ENCODE peak calls at places on chromosomes 11 and 22, in ten cellular contexts. One of them, this sample, is unnamed.

GRCh38 chr22:40512426-40513136 is 123.9 kb downstream of the MRTFA start:
- DNase-seq in fibroblast of the aortic adventitia: peak
- DNase-seq in NCI-H69: peak
- DNase-seq in stomach: no peak
- DNase-seq in AG20443: peak
- DNase-seq in erythroblast: no peak
- DNase-seq in bronchial epithelial cell: peak
- DNase-seq in stimulated activated CD4-positive, alpha-beta T cell treated with anti-CD3 and anti-CD28 coated beads, Interleukin-12 subunit alpha, Interleukin-12 subunit beta, amount 100 ng/mL, for 4 hours: no peak
- DNase-seq in heart left ventricle: no peak
- DNase-seq in activated CD8-positive, alpha-beta T cell treated with anti-CD3 and anti-CD28 coated beads for 36 hours: no peak
- DNase-seq in this sample: peak

GRCh38 chr11:123302751-123303195 is 107.7 kb upstream of the CLMP start:
- DNase-seq in bronchial epithelial cell: peak
- DNase-seq in AG20443: peak
- DNase-seq in stimulated activated CD4-positive, alpha-beta T cell treated with anti-CD3 and anti-CD28 coated beads, Interleukin-12 subunit alpha, Interleukin-12 subunit beta, amount 100 ng/mL, for 4 hours: peak
- DNase-seq in erythroblast: no peak
- DNase-seq in fibroblast of the aortic adventitia: peak
- DNase-seq in activated CD8-positive, alpha-beta T cell treated with anti-CD3 and anti-CD28 coated beads for 36 hours: peak
- DNase-seq in stomach: no peak
- DNase-seq in heart left ventricle: no peak
- DNase-seq in NCI-H69: no peak
- DNase-seq in this sample: peak

GRCh38 chr11:128704517-128704916 is 10.6 kb downstream of the FLI1 start:
- DNase-seq in activated CD8-positive, alpha-beta T cell treated with anti-CD3 and anti-CD28 coated beads for 36 hours: no peak
- DNase-seq in AG20443: no peak
- DNase-seq in erythroblast: no peak
- DNase-seq in fibroblast of the aortic adventitia: no peak
- DNase-seq in stimulated activated CD4-positive, alpha-beta T cell treated with anti-CD3 and anti-CD28 coated beads, Interleukin-12 subunit alpha, Interleukin-12 subunit beta, amount 100 ng/mL, for 4 hours: no peak
- DNase-seq in NCI-H69: no peak
- DNase-seq in bronchial epithelial cell: no peak
- DNase-seq in heart left ventricle: no peak
- DNase-seq in stomach: no peak
- DNase-seq in this sample: no peak

GRCh38 chr11:101390539-101390938 is 193.3 kb downstream of the TRPC6 start:
- DNase-seq in erythroblast: no peak
- DNase-seq in activated CD8-positive, alpha-beta T cell treated with anti-CD3 and anti-CD28 coated beads for 36 hours: no peak
- DNase-seq in fibroblast of the aortic adventitia: peak
- DNase-seq in AG20443: peak
- DNase-seq in stimulated activated CD4-positive, alpha-beta T cell treated with anti-CD3 and anti-CD28 coated beads, Interleukin-12 subunit alpha, Interleukin-12 subunit beta, amount 100 ng/mL, for 4 hours: no peak
- DNase-seq in heart left ventricle: no peak
- DNase-seq in bronchial epithelial cell: peak
- DNase-seq in NCI-H69: no peak
- DNase-seq in stomach: no peak
- DNase-seq in this sample: no peak

GRCh38 chr22:42091446-42091764 is 833 bp upstream of the NDUFA6 start:
- DNase-seq in erythroblast: no peak
- DNase-seq in fibroblast of the aortic adventitia: no peak
- DNase-seq in stimulated activated CD4-positive, alpha-beta T cell treated with anti-CD3 and anti-CD28 coated beads, Interleukin-12 subunit alpha, Interleukin-12 subunit beta, amount 100 ng/mL, for 4 hours: no peak
- DNase-seq in AG20443: no peak
- DNase-seq in bronchial epithelial cell: no peak
- DNase-seq in NCI-H69: peak
- DNase-seq in activated CD8-positive, alpha-beta T cell treated with anti-CD3 and anti-CD28 coated beads for 36 hours: peak
- DNase-seq in stomach: no peak
- DNase-seq in heart left ventricle: no peak
- DNase-seq in this sample: no peak

GRCh38 chr22:45441158-45441557 is 27.7 kb downstream of the RIBC2 start:
- DNase-seq in erythroblast: peak
- DNase-seq in heart left ventricle: peak
- DNase-seq in fibroblast of the aortic adventitia: peak
- DNase-seq in bronchial epithelial cell: peak
- DNase-seq in activated CD8-positive, alpha-beta T cell treated with anti-CD3 and anti-CD28 coated beads for 36 hours: peak
- DNase-seq in stomach: peak
- DNase-seq in NCI-H69: peak
- DNase-seq in AG20443: peak
- DNase-seq in stimulated activated CD4-positive, alpha-beta T cell treated with anti-CD3 and anti-CD28 coated beads, Interleukin-12 subunit alpha, Interleukin-12 subunit beta, amount 100 ng/mL, for 4 hours: peak
- DNase-seq in this sample: peak

GRCh38 chr11:98630736-98631135 is 390.0 kb upstream of the CNTN5 start:
- DNase-seq in bronchial epithelial cell: no peak
- DNase-seq in AG20443: no peak
- DNase-seq in NCI-H69: peak
- DNase-seq in stomach: no peak
- DNase-seq in heart left ventricle: no peak
- DNase-seq in activated CD8-positive, alpha-beta T cell treated with anti-CD3 and anti-CD28 coated beads for 36 hours: no peak
- DNase-seq in erythroblast: no peak
- DNase-seq in stimulated activated CD4-positive, alpha-beta T cell treated with anti-CD3 and anti-CD28 coated beads, Interleukin-12 subunit alpha, Interleukin-12 subunit beta, amount 100 ng/mL, for 4 hours: no peak
- DNase-seq in fibroblast of the aortic adventitia: no peak
- DNase-seq in this sample: no peak

GRCh38 chr11:76236092-76237026 is 30.1 kb upstream of the WNT11 start:
- DNase-seq in activated CD8-positive, alpha-beta T cell treated with anti-CD3 and anti-CD28 coated beads for 36 hours: peak
- DNase-seq in stomach: peak
- DNase-seq in heart left ventricle: peak
- DNase-seq in AG20443: peak
- DNase-seq in NCI-H69: peak
- DNase-seq in fibroblast of the aortic adventitia: peak
- DNase-seq in erythroblast: peak
- DNase-seq in stimulated activated CD4-positive, alpha-beta T cell treated with anti-CD3 and anti-CD28 coated beads, Interleukin-12 subunit alpha, Interleukin-12 subunit beta, amount 100 ng/mL, for 4 hours: peak
- DNase-seq in bronchial epithelial cell: peak
- DNase-seq in this sample: peak

GRCh38 chr22:24402460-24403192 is 24.8 kb upstream of the ADORA2A start:
- DNase-seq in erythroblast: no peak
- DNase-seq in NCI-H69: peak
- DNase-seq in heart left ventricle: peak
- DNase-seq in stimulated activated CD4-positive, alpha-beta T cell treated with anti-CD3 and anti-CD28 coated beads, Interleukin-12 subunit alpha, Interleukin-12 subunit beta, amount 100 ng/mL, for 4 hours: no peak
- DNase-seq in activated CD8-positive, alpha-beta T cell treated with anti-CD3 and anti-CD28 coated beads for 36 hours: peak
- DNase-seq in fibroblast of the aortic adventitia: peak
- DNase-seq in stomach: peak
- DNase-seq in bronchial epithelial cell: peak
- DNase-seq in AG20443: peak
- DNase-seq in this sample: peak

GRCh38 chr11:125364085-125364822 is 131.8 kb downstream of the FEZ1 start:
- DNase-seq in activated CD8-positive, alpha-beta T cell treated with anti-CD3 and anti-CD28 coated beads for 36 hours: no peak
- DNase-seq in fibroblast of the aortic adventitia: peak
- DNase-seq in stimulated activated CD4-positive, alpha-beta T cell treated with anti-CD3 and anti-CD28 coated beads, Interleukin-12 subunit alpha, Interleukin-12 subunit beta, amount 100 ng/mL, for 4 hours: no peak
- DNase-seq in AG20443: peak
- DNase-seq in NCI-H69: no peak
- DNase-seq in stomach: no peak
- DNase-seq in bronchial epithelial cell: peak
- DNase-seq in erythroblast: no peak
- DNase-seq in heart left ventricle: no peak
- DNase-seq in this sample: peak

GRCh38 chr22:50605349-50606074 is 4.9 kb downstream of the MAPK8IP2 start:
- DNase-seq in activated CD8-positive, alpha-beta T cell treated with anti-CD3 and anti-CD28 coated beads for 36 hours: no peak
- DNase-seq in fibroblast of the aortic adventitia: no peak
- DNase-seq in heart left ventricle: no peak
- DNase-seq in stomach: no peak
- DNase-seq in NCI-H69: no peak
- DNase-seq in erythroblast: no peak
- DNase-seq in bronchial epithelial cell: no peak
- DNase-seq in stimulated activated CD4-positive, alpha-beta T cell treated with anti-CD3 and anti-CD28 coated beads, Interleukin-12 subunit alpha, Interleukin-12 subunit beta, amount 100 ng/mL, for 4 hours: no peak
- DNase-seq in AG20443: peak
- DNase-seq in this sample: no peak

GRCh38 chr11:126113515-126113957 is 50.9 kb upstream of the CDON start:
- DNase-seq in bronchial epithelial cell: peak
- DNase-seq in fibroblast of the aortic adventitia: peak
- DNase-seq in erythroblast: peak
- DNase-seq in heart left ventricle: peak
- DNase-seq in stomach: peak
- DNase-seq in NCI-H69: peak
- DNase-seq in stimulated activated CD4-positive, alpha-beta T cell treated with anti-CD3 and anti-CD28 coated beads, Interleukin-12 subunit alpha, Interleukin-12 subunit beta, amount 100 ng/mL, for 4 hours: no peak
- DNase-seq in activated CD8-positive, alpha-beta T cell treated with anti-CD3 and anti-CD28 coated beads for 36 hours: no peak
- DNase-seq in AG20443: peak
- DNase-seq in this sample: peak

GRCh38 chr22:27105142-27106025 is 448.0 kb downstream of the MIAT start:
- DNase-seq in fibroblast of the aortic adventitia: peak
- DNase-seq in heart left ventricle: peak
- DNase-seq in stimulated activated CD4-positive, alpha-beta T cell treated with anti-CD3 and anti-CD28 coated beads, Interleukin-12 subunit alpha, Interleukin-12 subunit beta, amount 100 ng/mL, for 4 hours: no peak
- DNase-seq in activated CD8-positive, alpha-beta T cell treated with anti-CD3 and anti-CD28 coated beads for 36 hours: no peak
- DNase-seq in bronchial epithelial cell: peak
- DNase-seq in NCI-H69: no peak
- DNase-seq in stomach: peak
- DNase-seq in erythroblast: no peak
- DNase-seq in AG20443: peak
- DNase-seq in this sample: peak

GRCh38 chr22:37503183-37503683 is 16.0 kb downstream of the CARD10 start:
- DNase-seq in activated CD8-positive, alpha-beta T cell treated with anti-CD3 and anti-CD28 coated beads for 36 hours: no peak
- DNase-seq in NCI-H69: no peak
- DNase-seq in fibroblast of the aortic adventitia: no peak
- DNase-seq in bronchial epithelial cell: no peak
- DNase-seq in erythroblast: no peak
- DNase-seq in AG20443: no peak
- DNase-seq in stimulated activated CD4-positive, alpha-beta T cell treated with anti-CD3 and anti-CD28 coated beads, Interleukin-12 subunit alpha, Interleukin-12 subunit beta, amount 100 ng/mL, for 4 hours: no peak
- DNase-seq in heart left ventricle: no peak
- DNase-seq in stomach: no peak
- DNase-seq in this sample: no peak

GRCh38 chr11:73429121-73429740 is 53.0 kb downstream of the RELT start:
- DNase-seq in stimulated activated CD4-positive, alpha-beta T cell treated with anti-CD3 and anti-CD28 coated beads, Interleukin-12 subunit alpha, Interleukin-12 subunit beta, amount 100 ng/mL, for 4 hours: no peak
- DNase-seq in AG20443: peak
- DNase-seq in erythroblast: peak
- DNase-seq in heart left ventricle: no peak
- DNase-seq in stomach: no peak
- DNase-seq in fibroblast of the aortic adventitia: peak
- DNase-seq in NCI-H69: no peak
- DNase-seq in bronchial epithelial cell: no peak
- DNase-seq in activated CD8-positive, alpha-beta T cell treated with anti-CD3 and anti-CD28 coated beads for 36 hours: no peak
- DNase-seq in this sample: peak

GRCh38 chr22:50599816-50600454 is 658 bp upstream of the MAPK8IP2 start:
- DNase-seq in stimulated activated CD4-positive, alpha-beta T cell treated with anti-CD3 and anti-CD28 coated beads, Interleukin-12 subunit alpha, Interleukin-12 subunit beta, amount 100 ng/mL, for 4 hours: peak
- DNase-seq in fibroblast of the aortic adventitia: peak
- DNase-seq in AG20443: peak
- DNase-seq in heart left ventricle: peak
- DNase-seq in activated CD8-positive, alpha-beta T cell treated with anti-CD3 and anti-CD28 coated beads for 36 hours: peak
- DNase-seq in NCI-H69: peak
- DNase-seq in stomach: peak
- DNase-seq in bronchial epithelial cell: no peak
- DNase-seq in erythroblast: peak
- DNase-seq in this sample: no peak

GRCh38 chr11:11391796-11392195 is 38.7 kb upstream of the CSNK2A3 start:
- DNase-seq in NCI-H69: peak
- DNase-seq in AG20443: peak
- DNase-seq in erythroblast: no peak
- DNase-seq in activated CD8-positive, alpha-beta T cell treated with anti-CD3 and anti-CD28 coated beads for 36 hours: no peak
- DNase-seq in bronchial epithelial cell: peak
- DNase-seq in fibroblast of the aortic adventitia: peak
- DNase-seq in stimulated activated CD4-positive, alpha-beta T cell treated with anti-CD3 and anti-CD28 coated beads, Interleukin-12 subunit alpha, Interleukin-12 subunit beta, amount 100 ng/mL, for 4 hours: no peak
- DNase-seq in stomach: no peak
- DNase-seq in heart left ventricle: no peak
- DNase-seq in this sample: peak

GRCh38 chr22:22936915-22937656 is 49.5 kb downstream of the IGLL5 start:
- DNase-seq in AG20443: no peak
- DNase-seq in NCI-H69: no peak
- DNase-seq in heart left ventricle: no peak
- DNase-seq in fibroblast of the aortic adventitia: no peak
- DNase-seq in stimulated activated CD4-positive, alpha-beta T cell treated with anti-CD3 and anti-CD28 coated beads, Interleukin-12 subunit alpha, Interleukin-12 subunit beta, amount 100 ng/mL, for 4 hours: no peak
- DNase-seq in bronchial epithelial cell: no peak
- DNase-seq in erythroblast: no peak
- DNase-seq in stomach: no peak
- DNase-seq in activated CD8-positive, alpha-beta T cell treated with anti-CD3 and anti-CD28 coated beads for 36 hours: no peak
- DNase-seq in this sample: no peak

GRCh38 chr11:1796297-1797011 is 32.7 kb upstream of the CTSD start:
- DNase-seq in stomach: no peak
- DNase-seq in erythroblast: no peak
- DNase-seq in fibroblast of the aortic adventitia: no peak
- DNase-seq in bronchial epithelial cell: peak
- DNase-seq in stimulated activated CD4-positive, alpha-beta T cell treated with anti-CD3 and anti-CD28 coated beads, Interleukin-12 subunit alpha, Interleukin-12 subunit beta, amount 100 ng/mL, for 4 hours: no peak
- DNase-seq in heart left ventricle: no peak
- DNase-seq in NCI-H69: no peak
- DNase-seq in AG20443: no peak
- DNase-seq in activated CD8-positive, alpha-beta T cell treated with anti-CD3 and anti-CD28 coated beads for 36 hours: no peak
- DNase-seq in this sample: no peak

GRCh38 chr11:67287355-67288197 is 1.5 kb upstream of the ANKRD13D start:
- DNase-seq in stimulated activated CD4-positive, alpha-beta T cell treated with anti-CD3 and anti-CD28 coated beads, Interleukin-12 subunit alpha, Interleukin-12 subunit beta, amount 100 ng/mL, for 4 hours: no peak
- DNase-seq in heart left ventricle: peak
- DNase-seq in fibroblast of the aortic adventitia: no peak
- DNase-seq in stomach: no peak
- DNase-seq in activated CD8-positive, alpha-beta T cell treated with anti-CD3 and anti-CD28 coated beads for 36 hours: peak
- DNase-seq in bronchial epithelial cell: no peak
- DNase-seq in erythroblast: no peak
- DNase-seq in NCI-H69: no peak
- DNase-seq in AG20443: no peak
- DNase-seq in this sample: no peak

GRCh38 chr11:61967924-61968757 is 707 bp upstream of the FTH1 start:
- DNase-seq in stimulated activated CD4-positive, alpha-beta T cell treated with anti-CD3 and anti-CD28 coated beads, Interleukin-12 subunit alpha, Interleukin-12 subunit beta, amount 100 ng/mL, for 4 hours: peak
- DNase-seq in AG20443: no peak
- DNase-seq in erythroblast: peak
- DNase-seq in NCI-H69: peak
- DNase-seq in bronchial epithelial cell: no peak
- DNase-seq in activated CD8-positive, alpha-beta T cell treated with anti-CD3 and anti-CD28 coated beads for 36 hours: peak
- DNase-seq in stomach: peak
- DNase-seq in fibroblast of the aortic adventitia: peak
- DNase-seq in heart left ventricle: peak
- DNase-seq in this sample: no peak

GRCh38 chr22:49362393-49362792 is 465.3 kb downstream of the BRD1 start:
- DNase-seq in activated CD8-positive, alpha-beta T cell treated with anti-CD3 and anti-CD28 coated beads for 36 hours: no peak
- DNase-seq in fibroblast of the aortic adventitia: no peak
- DNase-seq in stimulated activated CD4-positive, alpha-beta T cell treated with anti-CD3 and anti-CD28 coated beads, Interleukin-12 subunit alpha, Interleukin-12 subunit beta, amount 100 ng/mL, for 4 hours: no peak
- DNase-seq in erythroblast: no peak
- DNase-seq in stomach: peak
- DNase-seq in heart left ventricle: no peak
- DNase-seq in bronchial epithelial cell: no peak
- DNase-seq in NCI-H69: peak
- DNase-seq in AG20443: no peak
- DNase-seq in this sample: no peak

This sample was measured in HFFc6.